ENCODE peak calls at places on chromosomes 13 and 19, in four cellular contexts. K, Z, X and J are unnamed samples.

GRCh38 chr19:51010066-51010795 is 8.8 kb upstream of the KLK8 start:
- DNase-seq in K (no peak), Z (no peak), X (no peak), J (no peak)

GRCh38 chr19:428144-428543 is 19.2 kb upstream of the C2CD4C start:
- DNase-seq in K (no peak), Z (no peak), X (no peak), J (no peak)

GRCh38 chr19:39325778-39326680 is 5.4 kb upstream of the LRFN1 start:
- DNase-seq in K (peak; percentile 7), Z (peak; percentile 85), X (peak; percentile 53), J (no peak)

GRCh38 chr19:9073806-9074205 is 13.1 kb upstream of the OR1M1 start:
- DNase-seq in K (no peak), Z (no peak), X (no peak), J (no peak)

GRCh38 chr13:31361673-31362072 is 161.9 kb downstream of the B3GLCT start:
- DNase-seq in K (no peak), Z (no peak), X (no peak), J (no peak)

GRCh38 chr19:13207237-13208130 is 57.3 kb downstream of the IER2 start:
- DNase-seq in K (no peak), Z (no peak), X (no peak), J (no peak)

GRCh38 chr19:36745870-36746269 is 26.7 kb downstream of the ZNF850 start:
- DNase-seq in K (no peak), Z (no peak), X (no peak), J (no peak)

GRCh38 chr13:29802621-29803020 is 47.8 kb downstream of the UBL3 start:
- DNase-seq in K (peak; percentile 32), Z (no peak), X (no peak), J (no peak)

GRCh38 chr13:98890920-98891319 is 86.9 kb downstream of the DOCK9 start:
- DNase-seq in K (no peak), Z (no peak), X (no peak), J (no peak)

GRCh38 chr13:82076421-82076820 is 1735.5 kb upstream of the SPRY2 start:
- DNase-seq in K (no peak), Z (no peak), X (no peak), J (no peak)

GRCh38 chr19:19137556-19138109 is 645 bp downstream of the TMEM161A start:
- DNase-seq in K (no peak), Z (no peak), X (peak; percentile 54), J (peak; percentile 26)

GRCh38 chr19:35704218-35704617 is at the start of gene ZBTB32:
- DNase-seq in K (peak; percentile 61), Z (no peak), X (peak; percentile 43), J (peak; percentile 95)

GRCh38 chr13:90683711-90684131 is 663.8 kb upstream of the MIR17HG start:
- DNase-seq in K (peak; percentile 56), Z (no peak), X (no peak), J (no peak)

GRCh38 chr19:27909185-27909840 is 1303.6 kb downstream of the UQCRFS1 start:
- DNase-seq in K (no peak), Z (no peak), X (no peak), J (no peak)

DNA sequence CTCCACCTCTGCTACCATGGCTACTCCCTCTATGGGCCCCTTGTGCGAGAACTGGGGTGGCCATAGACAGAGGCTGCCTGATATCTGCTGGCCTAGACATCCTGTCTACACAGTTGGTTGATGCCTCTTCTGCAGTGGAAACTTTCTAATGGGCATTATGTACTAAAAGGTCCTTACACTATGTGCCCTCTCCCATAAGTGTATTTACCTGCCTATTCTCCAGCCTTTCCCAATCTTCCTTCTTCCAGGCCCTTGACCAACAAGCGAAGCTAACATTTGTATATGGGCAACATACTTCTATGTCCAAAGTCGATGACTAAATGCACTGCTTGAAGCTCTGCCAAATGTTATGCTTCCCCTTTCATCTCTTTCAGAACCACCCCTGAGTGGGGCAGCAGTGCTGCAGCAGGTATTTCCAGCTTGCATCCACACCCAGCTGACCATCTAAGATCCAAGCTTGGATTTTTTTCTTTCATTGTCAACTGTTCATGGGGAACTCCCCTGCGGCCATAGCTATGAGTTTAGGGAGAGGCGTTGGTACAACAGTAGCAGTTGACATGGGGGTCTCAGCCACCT is 5.4 kb upstream of the RNF6 start:
- DNase-seq in K (no peak), Z (no peak), X (no peak), J (no peak)
- TF ChIP-seq RCOR1 in K (no peak), Z (no peak), X (no peak), J (no peak)

GRCh38 chr13:103898481-103898880 is 832.3 kb upstream of the SLC10A2 start:
- DNase-seq in K (no peak), Z (no peak), X (no peak), J (no peak)
- TF ChIP-seq RCOR1 in K (no peak), Z (no peak), X (no peak), J (no peak)

DNA sequence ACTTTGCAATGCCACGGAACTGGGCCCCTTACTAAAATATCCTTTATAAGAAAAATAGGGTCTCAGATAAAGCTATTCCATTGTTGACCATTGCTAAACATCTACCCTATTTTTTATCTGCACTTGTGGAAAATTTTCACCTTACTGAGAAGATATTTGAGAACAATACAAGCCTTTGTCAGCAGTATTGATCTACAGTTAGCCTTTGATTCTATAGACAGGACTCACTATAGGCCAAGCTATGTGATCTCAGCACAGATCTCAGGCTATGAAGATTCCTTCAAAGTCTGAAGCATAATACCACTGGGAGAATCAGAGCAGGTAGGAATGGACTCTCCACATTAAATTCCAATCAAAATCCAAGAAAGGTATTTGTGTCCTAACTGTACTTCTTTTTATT is 1099.7 kb downstream of the DIAPH3 start:
- DNase-seq in K (no peak), Z (no peak), X (no peak), J (no peak)
- TF ChIP-seq RCOR1 in K (no peak), Z (no peak), X (no peak), J (no peak)

GRCh38 chr13:23086951-23087350 is 93.8 kb upstream of the SGCG start:
- DNase-seq in K (no peak), Z (no peak), X (no peak), J (no peak)

GRCh38 chr13:23087884-23088283 is 92.9 kb upstream of the SGCG start:
- DNase-seq in K (peak; percentile 20), Z (peak; percentile 13), X (peak; percentile 34), J (peak; percentile 13)

GRCh38 chr13:23081246-23081645 is 99.5 kb upstream of the SGCG start:
- DNase-seq in K (peak; percentile 83), Z (no peak), X (no peak), J (no peak)

GRCh38 chr13:23081901-23082300 is 98.9 kb upstream of the SGCG start:
- DNase-seq in K (no peak), Z (no peak), X (no peak), J (no peak)
- TF ChIP-seq RCOR1 in K (no peak), Z (no peak), X (no peak), J (no peak)

DNA sequence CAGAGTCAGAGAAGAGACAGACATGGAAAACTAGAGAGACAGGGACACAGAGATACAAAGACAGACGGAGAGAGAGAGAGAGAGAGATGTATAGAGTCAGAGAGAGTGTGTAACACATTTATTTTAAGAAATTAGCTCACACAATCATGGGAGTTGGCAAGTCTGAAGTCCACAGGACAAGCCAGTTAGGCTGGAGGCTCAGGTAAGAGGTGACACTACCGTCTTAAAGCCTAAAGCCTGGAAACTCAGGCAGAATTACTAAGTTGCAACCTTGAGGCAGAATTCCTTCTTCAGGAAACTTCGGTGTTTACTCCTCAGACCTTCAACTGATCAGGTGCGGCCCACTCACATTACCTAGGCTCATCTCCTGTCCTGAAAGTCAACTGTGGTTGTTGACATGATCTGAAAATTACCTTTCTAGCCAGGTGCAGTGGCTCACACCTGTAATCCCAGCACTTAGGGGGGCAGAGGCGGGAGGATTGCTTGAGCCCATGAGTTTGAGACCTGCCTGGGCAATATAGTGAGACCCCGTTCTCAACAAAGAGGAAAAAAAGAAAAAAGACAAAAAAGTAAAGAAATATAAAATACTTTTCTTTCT is 2.8 kb upstream of the TNFSF14 start:
- DNase-seq in K (no peak), Z (no peak), X (no peak), J (no peak)
- TF ChIP-seq RCOR1 in K (no peak), Z (no peak), X (no peak), J (no peak)